ENCODE peak calls at places on chromosomes 1 and 21, in four cellular contexts. U is uterus, M is heart left ventricle, W is neuronal stem cell. H is an unnamed sample.

GRCh38 chr1:221302357-221303147 is 423.3 kb downstream of the HLX start:
- DNase-seq in U (no peak), M (no peak), W (no peak), H (no peak)

GRCh38 chr1:26529655-26530539 is at the start of gene RPS6KA1:
- DNase-seq in U (peak; percentile 33), M (peak; percentile 51), W (peak; percentile 78), H (no peak)

GRCh38 chr1:53892911-53893310 is 1.1 kb upstream of the DIO1 start:
- DNase-seq in U (no peak), M (peak; percentile 28), W (no peak), H (no peak)

GRCh38 chr21:44618909-44619308 is 7.0 kb downstream of the KRTAP10-8 start:
- DNase-seq in U (no peak), M (no peak), W (no peak), H (no peak)

GRCh38 chr1:160260436-160261382 is 1.6 kb downstream of the DCAF8 start:
- DNase-seq in U (peak; percentile 34), M (peak; percentile 16), W (no peak), H (no peak)

GRCh38 chr1:172390620-172391491 is 29.6 kb upstream of the C1orf105 start:
- DNase-seq in U (peak; percentile 34), M (peak; percentile 42), W (no peak), H (no peak)

GRCh38 chr1:160798439-160798838 is 2.5 kb downstream of the LY9 start:
- DNase-seq in U (no peak), M (no peak), W (no peak), H (no peak)

GRCh38 chr1:18109756-18110597 is 2.4 kb downstream of the IGSF21 start:
- DNase-seq in U (peak; percentile 16), M (peak; percentile 50), W (no peak), H (no peak)

GRCh38 chr1:157363660-157364140 is 188.6 kb downstream of the FCRL5 start:
- DNase-seq in U (no peak), M (no peak), W (no peak), H (no peak)

GRCh38 chr1:245752551-245752950 is 597.8 kb downstream of the KIF26B start:
- DNase-seq in U (no peak), M (no peak), W (no peak), H (no peak)

GRCh38 chr1:203129501-203130231 is 2.1 kb downstream of the ADORA1 start:
- DNase-seq in U (no peak), M (peak; percentile 81), W (no peak), H (no peak)

GRCh38 chr1:25116832-25117231 is 115.5 kb downstream of the SYF2 start:
- DNase-seq in U (no peak), M (no peak), W (no peak), H (no peak)

GRCh38 chr1:33306561-33307493 is 14.1 kb downstream of the A3GALT2 start:
- DNase-seq in U (no peak), M (no peak), W (no peak), H (no peak)

GRCh38 chr1:160083968-160084770 is 2.8 kb downstream of the KCNJ9 start:
- DNase-seq in U (no peak), M (peak; percentile 44), W (no peak), H (peak; percentile 49)

GRCh38 chr1:155022136-155022926 is 11.2 kb downstream of the DCST2 start:
- DNase-seq in U (no peak), M (no peak), W (no peak), H (no peak)

GRCh38 chr1:25035523-25036116 is 105.5 kb upstream of the RUNX3 start:
- DNase-seq in U (no peak), M (no peak), W (no peak), H (no peak)

GRCh38 chr1:44086722-44087474 is 31.7 kb upstream of the KLF17 start:
- DNase-seq in U (no peak), M (no peak), W (no peak), H (no peak)
- H3K27ac ChIP-seq in U (no peak overlapping the region), M (no peak overlapping the region), W (no peak overlapping the region), H (no peak overlapping the region)

DNA sequence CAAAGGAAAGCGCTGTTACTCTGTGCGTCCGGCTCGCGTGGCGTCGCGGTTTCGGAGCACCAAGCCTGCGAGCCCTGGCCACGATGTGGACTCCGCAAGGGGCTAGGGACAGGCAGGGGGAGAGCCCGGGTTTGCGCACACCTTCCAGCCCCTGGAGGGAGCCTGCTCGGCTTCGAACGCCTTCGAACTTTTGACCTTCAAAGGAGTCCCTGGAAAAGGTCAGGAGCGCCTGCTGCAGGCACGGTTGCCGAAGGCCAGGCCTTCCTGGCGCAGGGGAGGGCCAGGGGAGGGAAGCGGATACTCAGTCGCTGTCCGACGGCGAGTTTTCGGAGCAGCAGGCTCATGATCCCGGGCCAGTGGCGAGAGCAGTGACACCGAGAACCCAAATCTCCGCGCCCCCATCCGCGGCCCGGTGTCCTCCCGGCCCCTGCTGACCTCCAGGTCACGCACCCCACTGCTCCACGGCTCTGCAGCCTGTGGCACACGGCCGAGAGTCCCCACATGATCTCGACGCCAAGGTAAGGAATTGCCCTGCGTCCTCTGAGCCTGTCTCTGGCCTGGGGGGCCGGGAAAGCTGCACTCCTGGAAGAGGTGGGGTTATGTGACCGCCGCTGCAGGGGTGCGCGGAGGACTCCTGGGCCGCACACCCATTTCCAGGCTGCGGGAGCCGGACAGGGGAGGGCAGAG is 1.3 kb upstream of the SIM2 start:
- DNase-seq in U (no peak), M (no peak), W (no peak), H (no peak)
- H3K27ac ChIP-seq in U (no peak overlapping the region), M (no peak overlapping the region), W (no peak overlapping the region), H (no peak overlapping the region)

DNA sequence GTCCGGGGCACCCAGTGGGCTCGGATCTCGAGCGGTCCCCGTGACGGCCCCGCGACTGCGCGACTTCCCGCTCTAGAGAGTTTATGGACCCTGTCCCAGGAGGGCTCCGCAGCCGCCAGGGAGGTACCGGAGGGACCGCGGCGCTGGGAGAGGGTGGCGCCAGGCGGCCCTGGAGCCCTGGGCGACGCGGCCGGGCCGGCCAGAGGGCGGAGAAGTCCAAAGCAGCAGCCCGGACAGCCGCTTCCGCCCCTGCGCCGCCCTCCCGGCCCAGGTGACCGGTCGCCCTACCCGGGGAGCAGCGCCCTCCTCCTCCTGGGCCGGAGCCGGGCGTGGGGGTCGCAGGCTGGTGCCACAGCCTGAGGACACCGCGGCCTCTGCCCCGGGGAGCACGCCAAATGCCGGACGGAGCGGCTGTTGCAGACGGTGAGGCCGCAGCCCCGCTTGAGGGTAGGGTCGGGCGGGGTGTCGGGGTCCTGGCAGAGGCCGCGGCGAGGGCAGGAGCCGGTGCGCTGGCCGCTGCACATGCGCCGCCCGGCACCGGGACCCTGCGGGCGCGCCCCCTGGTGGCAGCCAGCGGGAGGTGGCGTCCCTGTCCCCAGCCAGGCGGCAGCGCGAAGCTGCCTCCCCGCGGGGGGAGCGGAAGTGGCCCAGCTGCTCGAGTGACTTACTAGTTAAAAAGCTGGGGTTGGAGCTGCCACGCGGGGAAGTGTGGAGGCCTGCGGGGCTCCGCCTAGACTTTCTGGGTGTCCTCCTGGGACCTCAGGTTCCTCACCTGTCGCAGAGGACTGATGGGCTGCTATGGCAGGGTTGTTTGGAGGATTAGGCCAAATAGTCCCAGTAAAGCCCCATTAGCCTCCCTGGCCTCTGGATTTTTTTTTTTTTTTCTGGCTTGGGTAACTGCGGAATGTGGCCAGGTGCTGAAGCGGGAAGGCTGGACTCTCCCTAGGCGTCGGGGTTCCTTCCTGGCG is 20.9 kb upstream of the ZNF678 start:
- DNase-seq in U (peak; percentile 78), M (peak; percentile 87), W (peak; percentile 80), H (peak; percentile 2)
- H3K27ac ChIP-seq in U (peak overlapping the region; percentile 53), M (peak overlapping the region; percentile 79), W (no peak overlapping the region), H (no peak overlapping the region)

DNA sequence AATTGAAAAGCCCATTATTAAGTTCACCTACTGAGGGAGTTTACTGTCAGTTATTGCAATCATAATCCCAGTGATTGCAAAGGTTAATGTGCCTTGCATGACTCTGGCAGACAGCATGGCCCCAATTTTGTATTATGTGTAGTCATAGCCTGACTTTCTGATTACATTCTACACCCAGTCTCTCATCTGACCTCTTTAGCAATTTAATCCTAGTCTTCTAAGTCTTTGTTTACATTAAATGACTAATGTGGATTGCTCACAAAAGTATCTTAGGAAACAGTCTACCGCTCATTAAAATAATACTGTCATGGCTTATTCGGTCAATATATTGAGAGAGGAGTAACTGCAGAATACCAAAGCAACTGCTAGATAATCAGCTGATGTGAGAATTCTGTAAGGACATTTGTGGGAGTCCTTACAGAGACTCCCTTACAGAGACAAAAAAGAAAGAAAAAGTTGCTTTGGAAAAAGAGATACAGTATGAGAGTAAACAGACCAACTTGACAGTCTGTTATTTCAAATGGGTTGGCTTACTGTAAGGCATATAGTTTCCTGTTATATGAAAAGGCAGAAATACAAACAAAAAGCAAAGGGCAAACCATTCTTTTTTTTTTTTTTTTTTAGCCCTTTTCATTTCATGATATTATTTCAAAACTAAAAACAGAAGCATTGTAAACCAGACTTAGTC is 42.8 kb downstream of the SMG7 start:
- DNase-seq in U (no peak), M (no peak), W (no peak), H (peak; percentile 63)
- H3K27ac ChIP-seq in U (no peak overlapping the region), M (no peak overlapping the region), W (no peak overlapping the region), H (peak overlapping the region; percentile 82)

GRCh38 chr1:1876335-1876935 is 14.5 kb downstream of the GNB1 start:
- DNase-seq in U (no peak), M (no peak), W (no peak), H (no peak)
- H3K27ac ChIP-seq in U (no peak overlapping the region), M (no peak overlapping the region), W (no peak overlapping the region), H (no peak overlapping the region)

DNA sequence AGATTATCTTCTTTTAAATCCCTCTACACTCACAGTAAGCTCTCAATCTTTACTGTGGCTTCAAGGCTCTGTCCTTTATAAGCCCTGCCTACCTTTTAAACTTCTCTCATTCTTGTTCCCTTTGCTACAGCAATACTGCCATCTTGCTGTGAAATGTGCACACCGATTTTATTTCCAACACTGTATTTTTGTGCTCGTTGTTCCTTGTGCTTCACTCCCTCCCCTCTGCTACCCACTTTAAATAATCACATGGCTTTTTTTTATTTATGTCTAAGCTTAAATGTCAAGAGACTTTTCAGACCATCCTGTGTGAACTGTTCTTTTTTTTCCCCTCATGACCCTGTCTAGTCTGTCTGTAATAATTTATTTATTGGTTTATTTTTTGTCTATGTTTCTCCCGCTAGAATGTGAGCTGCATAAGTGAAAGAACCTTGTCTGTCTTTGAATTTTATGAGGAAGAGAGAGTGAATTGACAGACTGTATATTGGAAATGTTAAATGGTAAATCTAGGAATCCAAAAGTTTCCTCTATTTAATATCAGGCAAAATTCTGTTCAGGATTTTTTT is 45.7 kb downstream of the ABCD3 start:
- DNase-seq in U (no peak), M (no peak), W (no peak), H (no peak)
- H3K27ac ChIP-seq in U (no peak overlapping the region), M (no peak overlapping the region), W (no peak overlapping the region), H (no peak overlapping the region)